ENCODE peak calls at places on chromosomes 5 and 9, in four cellular contexts. A is mesothelial cell of epicardium, H is lower lobe of right lung, S is GM12865. V is an unnamed sample.

GRCh38 chr5:143880178-143880577 is 68.2 kb downstream of the HMHB1 start:
- DNase-seq in A (no peak), H (no peak), S (no peak), V (no peak)

GRCh38 chr5:73447234-73448071 is 1.1 kb downstream of the FOXD1 start:
- DNase-seq in A (peak; percentile 64), H (peak; percentile 50), S (peak; percentile 47), V (no peak)

GRCh38 chr9:122807271-122807900 is 7.5 kb downstream of the OR1K1 start:
- DNase-seq in A (no peak), H (no peak), S (no peak), V (no peak)

GRCh38 chr9:74838351-74838750 is 49.4 kb downstream of the TRPM6 start:
- DNase-seq in A (no peak), H (no peak), S (no peak), V (no peak)

GRCh38 chr9:36995927-36996471 is 38.1 kb downstream of the PAX5 start:
- DNase-seq in A (peak; percentile 69), H (no peak), S (peak; percentile 89), V (peak; percentile 68)

GRCh38 chr9:14315754-14316573 is 2.0 kb upstream of the NFIB start:
- DNase-seq in A (peak; percentile 48), H (peak; percentile 48), S (no peak), V (peak; percentile 15)

GRCh38 chr9:76658510-76659231 is 105.6 kb upstream of the PCA3 start:
- DNase-seq in A (no peak), H (no peak), S (peak; percentile 63), V (peak; percentile 64)

GRCh38 chr5:10892911-10893215 is 131.8 kb upstream of the DAP start:
- DNase-seq in A (no peak), H (no peak), S (no peak), V (no peak)

GRCh38 chr5:131541766-131542165 is 93.3 kb downstream of the RAPGEF6 start:
- DNase-seq in A (no peak), H (no peak), S (no peak), V (no peak)

DNA sequence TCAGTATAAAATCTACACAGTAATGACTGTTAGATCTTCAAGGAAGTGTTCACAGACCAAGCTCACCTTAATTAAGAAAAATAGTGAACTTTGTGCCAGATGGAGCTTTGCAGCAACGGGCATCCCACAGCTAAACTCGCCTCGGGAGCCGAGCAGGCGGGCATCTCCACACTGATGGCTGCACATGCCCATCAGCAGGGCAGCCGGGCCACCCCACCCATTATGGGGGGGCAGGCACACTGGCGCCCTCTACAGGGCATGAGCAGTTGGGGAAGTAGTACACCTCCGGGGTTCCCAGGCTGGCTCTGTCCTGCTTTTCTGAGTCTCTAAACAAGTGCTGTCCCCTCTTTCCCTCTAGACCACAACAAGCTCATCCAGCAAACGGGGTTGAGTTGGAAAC is 21.6 kb downstream of the ANKS6 start:
- DNase-seq in A (no peak), H (no peak), S (no peak), V (peak; percentile 52)
- TF ChIP-seq CTCF in A (peak; percentile 18), H (peak; percentile 41), S (peak; percentile 37), V (peak; percentile 28)

DNA sequence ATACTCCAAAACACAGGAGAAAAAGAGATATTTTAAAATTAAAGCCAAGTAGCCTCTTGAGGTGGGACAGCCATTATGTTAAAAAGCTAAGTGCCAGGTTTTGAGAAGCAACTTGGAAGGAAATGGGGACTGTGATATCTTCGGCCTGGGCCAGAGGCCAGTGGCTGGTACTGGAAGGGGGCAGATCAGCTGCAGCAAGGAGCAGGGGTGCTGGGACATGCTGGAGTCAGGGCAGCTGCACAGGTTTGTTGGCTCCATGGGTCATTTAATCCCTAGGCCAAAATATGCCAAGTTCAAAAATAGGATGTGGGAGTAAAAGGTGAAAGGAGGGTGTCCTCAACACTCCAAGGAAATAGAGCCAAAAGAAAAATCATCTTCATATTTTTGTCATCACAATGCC is 30.0 kb downstream of the ADRB2 start:
- DNase-seq in A (no peak), H (no peak), S (no peak), V (no peak)
- TF ChIP-seq CTCF in A (no peak), H (no peak), S (no peak), V (no peak)

GRCh38 chr5:17333755-17334154 is 116.3 kb downstream of the BASP1 start:
- DNase-seq in A (no peak), H (no peak), S (no peak), V (no peak)
- TF ChIP-seq CTCF in A (no peak), H (no peak), S (no peak), V (no peak)

GRCh38 chr9:69324549-69325401 is at the start of gene ENTREP1:
- DNase-seq in A (peak; percentile 57), H (peak; percentile 87), S (no peak), V (no peak)
- TF ChIP-seq CTCF in A (no peak), H (no peak), S (no peak), V (no peak)

GRCh38 chr9:6907772-6908381 is 150.1 kb downstream of the KDM4C start:
- DNase-seq in A (no peak), H (no peak), S (peak; percentile 26), V (no peak)
- TF ChIP-seq CTCF in A (peak; percentile 61), H (peak; percentile 38), S (peak; percentile 33), V (peak; percentile 21)